ENCODE peak calls at places on chromosomes 11 and 22, in five cellular contexts. E, I, O, M and D are unnamed samples.

GRCh38 chr11:92376146-92376599 is 151.6 kb downstream of the FAT3 start:
- DNase-seq in M (no peak), E (peak; percentile 44), O (no peak), I (no peak), D (peak; percentile 45)

GRCh38 chr11:96054870-96055705 is 131.2 kb upstream of the MTMR2 start:
- DNase-seq in I (no peak), M (no peak), O (no peak), E (peak; percentile 59), D (peak; percentile 66)

GRCh38 chr22:30313527-30314385 is 13.0 kb downstream of the TBC1D10A start:
- DNase-seq in E (no peak), O (no peak), M (no peak), I (no peak), D (no peak)

GRCh38 chr22:24969588-24970301 is 17.2 kb downstream of the KIAA1671 start:
- DNase-seq in O (no peak), E (peak; percentile 27), I (no peak), M (no peak), D (peak; percentile 41)

GRCh38 chr22:35524966-35525686 is 15.5 kb upstream of the RASD2 start:
- DNase-seq in E (no peak), M (no peak), O (peak; percentile 25), I (no peak), D (no peak)

GRCh38 chr11:16860632-16861031 is 122.2 kb downstream of the C11orf58 start:
- DNase-seq in I (no peak), M (no peak), O (no peak), E (peak; percentile 12), D (peak; percentile 30)

GRCh38 chr11:44955019-44955738 is 4.5 kb upstream of the TP53I11 start:
- DNase-seq in O (peak; percentile 62), I (no peak), E (peak; percentile 88), M (peak; percentile 65), D (peak; percentile 94)

GRCh38 chr22:19779685-19780268 is 19.2 kb downstream of the TBX1 start:
- DNase-seq in M (no peak), I (no peak), O (no peak), E (no peak), D (no peak)

GRCh38 chr11:62388999-62389398 is 29.8 kb upstream of the SCGB1A1 start:
- DNase-seq in O (no peak), E (no peak), I (no peak), M (no peak), D (no peak)

GRCh38 chr11:76744186-76745058 is 38.7 kb upstream of the TSKU start:
- DNase-seq in E (peak; percentile 16), M (no peak), I (no peak), O (no peak), D (no peak)

GRCh38 chr22:24805790-24806662 is at the start of gene SGSM1:
- DNase-seq in I (peak; percentile 72), E (peak; percentile 61), O (no peak), M (no peak), D (peak; percentile 50)

GRCh38 chr22:41687901-41688364 is 734 bp downstream of the SNU13 start:
- DNase-seq in E (peak; percentile 33), I (no peak), M (no peak), O (no peak), D (peak; percentile 26)

GRCh38 chr22:39943366-39943765 is 16.8 kb upstream of the TMA7B start:
- DNase-seq in I (no peak), O (no peak), E (no peak), M (no peak), D (no peak)

GRCh38 chr11:73889019-73889418 is 12.2 kb downstream of the PAAF1 start:
- DNase-seq in O (no peak), I (no peak), E (peak; percentile 51), M (no peak), D (peak; percentile 40)

GRCh38 chr11:76355172-76355571 is 25.8 kb downstream of the THAP12 start:
- DNase-seq in O (no peak), M (no peak), I (no peak), E (no peak), D (no peak)

GRCh38 chr11:69718147-69718546 is 14.3 kb upstream of the FGF19 start:
- DNase-seq in E (peak; percentile 31), I (no peak), M (peak; percentile 39), O (no peak), D (peak; percentile 22)